ENCODE peak calls at places on chromosomes 7 and 10, in ten cellular contexts. H, J, N, Q, Z, E, I, D, A and O are unnamed samples.
A peak's percentile ranks its signal among the peaks of the same experiment; 100 is the strongest.

GRCh38 chr10:34826221-34826620 is 11.1 kb upstream of the PARD3 start:
- DNase-seq in A (no peak), I (no peak), N (no peak), H (no peak), D (peak; percentile 69), Q (no peak), E (no peak), Z (no peak), J (no peak), O (no peak)

GRCh38 chr10:44293842-44294241 is 91.1 kb downstream of the CXCL12 start:
- DNase-seq in J (no peak), A (no peak), E (no peak), N (peak; percentile 16), D (no peak), Z (peak; percentile 61), Q (no peak), I (peak; percentile 70), H (no peak), O (no peak)

GRCh38 chr7:106021211-106022067 is 58.4 kb downstream of the CDHR3 start:
- DNase-seq in Q (no peak), E (no peak), N (no peak), I (no peak), Z (no peak), H (no peak), A (no peak), J (peak; percentile 82), D (peak; percentile 77), O (no peak)

GRCh38 chr10:36171546-36171945 is 529.5 kb upstream of the FZD8 start:
- DNase-seq in N (no peak), Q (no peak), A (no peak), D (peak; percentile 59), E (no peak), H (no peak), J (no peak), Z (no peak), I (peak; percentile 36), O (no peak)

GRCh38 chr7:29194206-29194593 is 375 bp upstream of the CHN2 start:
- DNase-seq in N (peak; percentile 22), A (peak; percentile 92), I (peak; percentile 11), Z (peak; percentile 46), H (no peak), E (no peak), Q (no peak), D (peak; percentile 77), J (no peak), O (no peak)

GRCh38 chr7:136405931-136406777 is 429.0 kb upstream of the MTPN start:
- DNase-seq in Z (peak; percentile 25), H (no peak), D (peak; percentile 81), Q (peak; percentile 53), E (peak; percentile 29), A (peak; percentile 90), I (peak; percentile 68), N (peak; percentile 20), J (peak; percentile 11), O (peak; percentile 12)

GRCh38 chr10:91672021-91672608 is 39.2 kb upstream of the PPP1R3C start:
- DNase-seq in Z (no peak), Q (no peak), I (peak; percentile 47), D (peak; percentile 56), E (no peak), J (no peak), H (no peak), A (peak; percentile 79), N (no peak), O (no peak)

GRCh38 chr7:7996568-7996967 is 28.0 kb downstream of the GLCCI1 start:
- DNase-seq in Q (no peak), E (no peak), I (peak; percentile 30), H (peak; percentile 97), Z (no peak), N (no peak), J (peak; percentile 66), A (peak; percentile 64), D (no peak), O (no peak)

GRCh38 chr7:17971392-17971791 is 31.1 kb upstream of the SNX13 start:
- DNase-seq in H (peak; percentile 31), Q (no peak), N (no peak), A (peak; percentile 32), D (no peak), Z (no peak), E (no peak), J (peak; percentile 10), I (no peak), O (no peak)

GRCh38 chr10:85548038-85548437 is 818.6 kb downstream of the GRID1 start:
- DNase-seq in E (no peak), I (peak; percentile 20), Q (no peak), A (peak; percentile 77), N (peak; percentile 32), Z (no peak), H (peak; percentile 39), D (peak; percentile 64), J (peak; percentile 4), O (no peak)

GRCh38 chr7:29046978-29047377 is 88.8 kb upstream of the TRIL start:
- DNase-seq in N (no peak), E (no peak), D (no peak), Q (no peak), Z (no peak), H (no peak), J (no peak), I (no peak), A (no peak), O (no peak)

GRCh38 chr7:135774284-135774683 is 25.7 kb upstream of the FAM180A start:
- DNase-seq in N (peak; percentile 20), Q (no peak), A (peak; percentile 96), D (no peak), J (no peak), Z (no peak), E (no peak), H (peak; percentile 93), I (peak; percentile 79), O (no peak)

GRCh38 chr10:131858583-131859340 is 42.0 kb upstream of the PPP2R2D start:
- DNase-seq in Z (no peak), Q (no peak), E (no peak), A (no peak), N (no peak), H (no peak), I (no peak), J (no peak), D (peak; percentile 42), O (no peak)

GRCh38 chr7:12089951-12090756 is 120.9 kb upstream of the TMEM106B start:
- DNase-seq in J (no peak), A (no peak), Q (no peak), N (no peak), H (no peak), E (no peak), D (no peak), I (no peak), Z (no peak), O (no peak)